ENCODE peak calls at places on chromosomes 6 and 20, in five cellular contexts. U, X, D, R and S are unnamed samples.

GRCh38 chr20:47336013-47336754 is 20.3 kb downstream of the ZMYND8 start:
- DNase-seq in U (peak), X (peak), D (no peak), R (peak), S (no peak)

GRCh38 chr6:125549202-125549884 is 200.1 kb upstream of the HEY2 start:
- DNase-seq in U (no peak), X (no peak), D (no peak), R (no peak), S (no peak)

GRCh38 chr20:13331536-13331935 is 110.5 kb downstream of the ISM1 start:
- DNase-seq in U (peak), X (peak), D (no peak), R (no peak), S (no peak)

GRCh38 chr20:15316556-15316955 is 979.1 kb upstream of the FLRT3 start:
- DNase-seq in U (no peak), X (no peak), D (no peak), R (no peak), S (no peak)

GRCh38 chr6:157997893-157998608 is 16.4 kb downstream of the SYNJ2 start:
- DNase-seq in U (no peak), X (no peak), D (no peak), R (no peak), S (no peak)

GRCh38 chr6:143146186-143146831 is 85.6 kb downstream of the AIG1 start:
- DNase-seq in U (no peak), X (no peak), D (no peak), R (no peak), S (no peak)

GRCh38 chr6:166297606-166298005 is 10.6 kb downstream of the PRR18 start:
- DNase-seq in U (no peak), X (no peak), D (no peak), R (no peak), S (peak)

GRCh38 chr6:21772467-21772866 is 178.9 kb downstream of the SOX4 start:
- DNase-seq in U (no peak), X (no peak), D (no peak), R (no peak), S (no peak)

GRCh38 chr20:25570148-25570530 is 15.2 kb downstream of the NINL start:
- DNase-seq in U (no peak), X (no peak), D (no peak), R (no peak), S (no peak)

GRCh38 chr6:148263961-148264360 is 78.7 kb upstream of the SASH1 start:
- DNase-seq in U (no peak), X (no peak), D (no peak), R (no peak), S (no peak)

GRCh38 chr6:31450736-31451135 is 47.2 kb upstream of the MICB start:
- DNase-seq in U (no peak), X (no peak), D (no peak), R (no peak), S (no peak)

GRCh38 chr6:31453259-31453658 is 44.7 kb upstream of the MICB start:
- DNase-seq in U (peak), X (peak), D (no peak), R (no peak), S (peak)

DNA sequence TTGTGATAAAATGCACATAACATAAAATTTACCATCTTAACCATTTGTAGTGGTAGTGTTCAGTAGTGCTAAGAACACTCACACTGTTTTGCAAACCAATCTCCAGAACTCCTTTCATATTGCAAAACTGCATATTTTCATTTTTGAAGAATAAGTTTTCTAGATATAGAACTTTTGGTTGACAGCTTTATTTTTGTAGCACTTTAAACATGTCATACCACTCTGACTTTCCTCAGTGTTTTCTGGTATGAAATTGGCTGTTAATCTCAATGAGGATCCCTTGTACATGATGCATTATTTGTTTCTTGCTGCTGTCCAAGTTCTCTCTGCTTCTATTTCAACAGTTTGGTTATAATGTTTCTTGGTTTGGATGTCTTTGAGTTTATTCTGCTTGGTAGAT is 45.1 kb upstream of the MICB start:
- DNase-seq in U (no peak), X (no peak), D (no peak), R (no peak), S (no peak)
- TF ChIP-seq CTCF in U (no peak), X (no peak), D (no peak), R (no peak), S (no peak)

GRCh38 chr20:35207950-35208611 is 18.4 kb upstream of the MMP24 start:
- DNase-seq in U (peak), X (peak), D (peak), R (peak), S (peak)
- TF ChIP-seq CTCF in U (peak), X (peak), D (peak), R (peak), S (peak)

GRCh38 chr6:75893058-75893775 is 144.2 kb downstream of the MYO6 start:
- DNase-seq in U (peak), X (peak), D (no peak), R (no peak), S (no peak)
- TF ChIP-seq CTCF in U (peak), X (peak), D (peak), R (peak), S (peak)

DNA sequence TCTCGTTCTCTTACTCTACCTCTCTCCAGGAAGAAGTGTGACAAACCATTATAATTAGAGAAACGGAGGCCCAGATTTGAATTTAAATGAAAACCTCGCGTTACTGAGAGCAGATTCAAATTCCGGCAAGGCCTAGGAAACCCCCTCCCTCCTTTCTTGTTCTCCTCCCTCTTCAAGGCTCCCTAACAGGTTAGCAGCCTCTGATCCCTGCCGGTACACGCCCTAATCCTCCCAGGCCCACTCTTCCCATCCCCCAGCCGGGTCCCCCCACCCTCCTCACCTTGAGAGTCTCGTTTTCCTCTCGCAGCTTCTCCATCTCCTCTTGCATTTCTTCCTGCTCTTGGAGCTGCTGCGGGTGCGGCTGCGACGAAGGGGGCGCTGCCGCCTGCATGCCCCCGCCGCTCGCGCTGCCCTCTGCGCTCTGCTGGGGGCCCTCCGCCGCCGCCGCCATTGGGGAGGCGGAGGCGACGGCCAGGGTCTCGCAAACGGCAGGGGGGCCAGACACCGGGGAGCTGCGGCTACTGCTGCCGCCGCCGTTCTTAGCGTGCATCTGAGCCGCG is 3.8 kb downstream of the MTCL3 start:
- DNase-seq in U (peak), X (peak), D (no peak), R (no peak), S (no peak)
- TF ChIP-seq CTCF in U (no peak), X (no peak), D (no peak), R (no peak), S (no peak)

GRCh38 chr6:107491059-107491609 is 1.2 kb downstream of the SOBP start:
- DNase-seq in U (peak), X (peak), D (peak), R (peak), S (no peak)

GRCh38 chr6:107489636-107490567 is at the start of gene SOBP:
- DNase-seq in U (peak), X (peak), D (peak), R (peak), S (no peak)

GRCh38 chr6:107488875-107489635 is 862 bp upstream of the SOBP start:
- DNase-seq in U (peak), X (peak), D (peak), R (peak), S (no peak)

GRCh38 chr6:107491791-107492674 is 2.1 kb downstream of the SOBP start:
- DNase-seq in U (peak), X (peak), D (peak), R (peak), S (no peak)

DNA sequence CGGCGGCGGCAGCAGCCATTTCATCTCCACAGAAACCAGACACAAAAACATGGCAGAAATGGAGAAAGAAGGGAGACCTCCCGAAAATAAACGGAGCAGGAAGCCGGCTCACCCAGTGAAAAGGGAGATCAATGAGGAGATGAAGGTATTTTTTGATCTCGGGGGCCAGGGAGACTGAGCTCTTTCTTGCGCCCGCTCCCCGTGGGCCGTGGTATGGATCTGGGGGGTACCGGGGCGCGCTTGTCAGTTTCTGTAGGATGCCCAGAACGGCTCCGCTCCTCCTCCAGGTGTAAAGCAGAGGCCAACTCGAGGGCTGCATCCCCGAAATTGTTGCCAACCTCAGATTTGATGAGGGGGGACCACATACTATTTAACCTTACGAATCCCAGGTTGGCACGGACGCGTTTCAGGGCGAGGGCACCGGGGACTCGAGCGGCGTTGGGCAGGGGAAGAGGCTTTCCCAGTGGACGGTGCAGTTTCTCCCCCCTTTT is 696 bp downstream of the SOBP start:
- DNase-seq in U (no peak), X (no peak), D (no peak), R (peak), S (no peak)
- TF ChIP-seq CTCF in U (no peak), X (no peak), D (no peak), R (no peak), S (no peak)